ENCODE peak calls at places on chromosomes 13 and 19, in seven cellular contexts. B is tibial artery, N is ovary, V is uterus, O is neural progenitor cell, W is H1, K is lung. L is an unnamed sample.

GRCh38 chr13:114132419-114133121 is at the start of gene RASA3:
- DNase-seq in B (peak; percentile 89), N (peak; percentile 82), V (peak; percentile 81), O (peak; percentile 95), W (peak; percentile 88), K (peak; percentile 51), L (peak; percentile 49)

GRCh38 chr19:12730054-12730453 is 4.4 kb downstream of the TRIR start:
- DNase-seq in B (no peak), N (no peak), V (no peak), O (no peak), W (no peak), K (no peak), L (no peak)

GRCh38 chr13:27510082-27510481 is 59.7 kb upstream of the MTIF3 start:
- DNase-seq in B (no peak), N (no peak), V (no peak), O (no peak), W (no peak), K (no peak), L (no peak)

GRCh38 chr19:39623946-39624345 is 21.6 kb downstream of the LGALS13 start:
- DNase-seq in B (no peak), N (no peak), V (no peak), O (no peak), W (peak; percentile 51), K (no peak), L (no peak)

GRCh38 chr19:6828306-6828697 is 55.8 kb downstream of the VAV1 start:
- DNase-seq in B (peak; percentile 45), N (no peak), V (no peak), O (no peak), W (no peak), K (no peak), L (peak; percentile 92)

GRCh38 chr19:17942582-17943283 is 9.9 kb downstream of the CCDC124 start:
- DNase-seq in B (no peak), N (peak; percentile 60), V (no peak), O (no peak), W (peak; percentile 68), K (no peak), L (no peak)

GRCh38 chr19:47035127-47035494 is 13.3 kb downstream of the TMEM160 start:
- DNase-seq in B (no peak), N (no peak), V (no peak), O (peak; percentile 86), W (no peak), K (no peak), L (no peak)

GRCh38 chr13:110263906-110264305 is 43.1 kb downstream of the COL4A1 start:
- DNase-seq in B (no peak), N (peak; percentile 75), V (peak; percentile 79), O (peak; percentile 45), W (peak; percentile 44), K (no peak), L (no peak)

GRCh38 chr13:104641309-104641708 is 1575.1 kb upstream of the SLC10A2 start:
- DNase-seq in B (no peak), N (no peak), V (no peak), O (no peak), W (no peak), K (no peak), L (peak; percentile 39)

GRCh38 chr19:21604941-21605548 is 99.6 kb downstream of the ZNF429 start:
- DNase-seq in B (no peak), N (no peak), V (no peak), O (no peak), W (no peak), K (no peak), L (no peak)

GRCh38 chr13:41061914-41062837 is 867 bp downstream of the WBP4 start:
- DNase-seq in B (no peak), N (no peak), V (no peak), O (no peak), W (no peak), K (no peak), L (no peak)

GRCh38 chr19:46192990-46193650 is 36.4 kb upstream of the IGFL1 start:
- DNase-seq in B (no peak), N (no peak), V (no peak), O (no peak), W (no peak), K (no peak), L (peak; percentile 74)

GRCh38 chr19:14699641-14700040 is 9.8 kb downstream of the ZNF333 start:
- DNase-seq in B (no peak), N (no peak), V (no peak), O (no peak), W (no peak), K (no peak), L (no peak)

GRCh38 chr19:15315101-15315500 is 17.2 kb downstream of the BRD4 start:
- DNase-seq in B (peak; percentile 35), N (no peak), V (no peak), O (no peak), W (no peak), K (no peak), L (peak; percentile 81)

GRCh38 chr13:29925457-29925856 is 75.0 kb upstream of the UBL3 start:
- DNase-seq in B (peak; percentile 95), N (peak; percentile 23), V (peak; percentile 73), O (no peak), W (no peak), K (peak; percentile 91), L (peak; percentile 95)

GRCh38 chr19:2803486-2804155 is 16.0 kb upstream of the ZNF554 start:
- DNase-seq in B (no peak), N (no peak), V (no peak), O (no peak), W (no peak), K (no peak), L (no peak)

GRCh38 chr13:40315416-40316064 is 350.9 kb downstream of the FOXO1 start:
- DNase-seq in B (no peak), N (no peak), V (no peak), O (no peak), W (no peak), K (no peak), L (no peak)

GRCh38 chr13:23467048-23467931 is 33.8 kb upstream of the SACS start:
- DNase-seq in B (no peak), N (peak; percentile 20), V (no peak), O (peak; percentile 21), W (no peak), K (no peak), L (no peak)

GRCh38 chr13:80196756-80197155 is 144.2 kb downstream of the SPRY2 start:
- DNase-seq in B (no peak), N (no peak), V (no peak), O (no peak), W (no peak), K (no peak), L (no peak)

GRCh38 chr19:31874313-31874712 is 471.1 kb upstream of the ZNF507 start:
- DNase-seq in B (no peak), N (no peak), V (no peak), O (no peak), W (no peak), K (no peak), L (no peak)

GRCh38 chr13:49100637-49101570 is 119.2 kb upstream of the MLNR start:
- DNase-seq in B (no peak), N (no peak), V (no peak), O (no peak), W (no peak), K (no peak), L (no peak)

GRCh38 chr19:3357362-3357730 is 9.0 kb upstream of the NFIC start:
- DNase-seq in B (no peak), N (no peak), V (no peak), O (no peak), W (no peak), K (no peak), L (no peak)

GRCh38 chr19:16655727-16656126 is 4.2 kb downstream of the SMIM7 start:
- DNase-seq in B (no peak), N (no peak), V (no peak), O (no peak), W (no peak), K (no peak), L (no peak)

GRCh38 chr13:91158015-91158390 is 189.5 kb upstream of the MIR17HG start:
- DNase-seq in B (no peak), N (no peak), V (no peak), O (no peak), W (no peak), K (no peak), L (no peak)

GRCh38 chr19:54160182-54160811 is 776 bp upstream of the LENG1 start:
- DNase-seq in B (no peak), N (peak; percentile 57), V (no peak), O (peak; percentile 59), W (peak; percentile 58), K (no peak), L (no peak)

GRCh38 chr19:38429055-38429810 is 3.2 kb upstream of the RASGRP4 start:
- DNase-seq in B (no peak), N (no peak), V (no peak), O (no peak), W (no peak), K (no peak), L (no peak)

GRCh38 chr13:71320452-71320851 is 546.6 kb downstream of the DACH1 start:
- DNase-seq in B (no peak), N (no peak), V (no peak), O (peak; percentile 34), W (peak; percentile 51), K (no peak), L (no peak)

GRCh38 chr19:1097810-1098176 is 2.6 kb upstream of the POLR2E start:
- DNase-seq in B (no peak), N (no peak), V (no peak), O (no peak), W (no peak), K (no peak), L (no peak)
- H3K4me1 ChIP-seq in B (peaks cover 59% of the 10 kb centered on the region), N (peaks cover 23% of the 10 kb centered on the region), V (peaks cover 15% of the 10 kb centered on the region), O (peaks cover 4% of the 10 kb centered on the region), W (peaks cover 9% of the 10 kb centered on the region), K (peaks cover 20% of the 10 kb centered on the region), L (peaks cover 59% of the 10 kb centered on the region)

GRCh38 chr19:50851620-50852019 is 3.1 kb upstream of the KLK3 start:
- DNase-seq in B (no peak), N (no peak), V (no peak), O (no peak), W (no peak), K (no peak), L (no peak)
- H3K4me3 ChIP-seq in B (no peak overlapping the region), N (no peak overlapping the region), V (no peak overlapping the region), O (no peak overlapping the region), W (no peak overlapping the region), K (no peak overlapping the region), L (no peak overlapping the region)

DNA sequence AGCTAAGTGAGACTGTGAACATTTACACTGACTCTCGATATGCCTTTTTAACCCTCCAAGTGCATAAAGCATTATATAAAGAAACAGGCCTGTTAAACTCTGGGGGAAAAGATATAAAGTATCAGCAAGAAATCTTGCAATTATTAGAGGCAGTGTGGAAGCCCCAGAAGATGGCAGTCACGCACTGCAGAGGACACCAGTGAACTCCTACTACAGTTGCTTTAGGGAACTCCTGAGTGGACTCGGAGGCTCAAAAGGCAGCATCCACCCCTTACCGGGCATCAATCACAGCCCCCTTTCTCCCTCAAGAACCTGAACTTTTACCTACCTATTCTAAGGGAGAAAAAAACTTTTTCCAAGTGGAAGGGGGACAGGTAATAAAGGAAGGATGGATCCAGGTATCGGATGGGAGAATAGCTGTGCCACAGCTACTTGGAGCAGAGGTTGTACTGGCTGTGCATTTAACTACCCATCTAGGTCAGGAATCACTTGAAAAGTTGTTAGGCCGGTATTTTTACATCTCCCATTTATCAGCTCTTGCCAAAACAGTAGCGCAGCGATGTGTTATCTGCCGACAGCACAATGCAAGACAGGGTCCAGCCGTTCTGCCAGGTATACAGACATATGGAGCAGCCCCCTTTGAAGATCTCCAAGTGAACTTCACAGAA is 80.1 kb downstream of the ZNF486 start:
- DNase-seq in B (no peak), N (peak; percentile 66), V (peak; percentile 48), O (peak; percentile 63), W (peak; percentile 72), K (peak; percentile 53), L (no peak)
- H3K4me1 ChIP-seq in B (no peaks in the 10 kb centered on the region), N (no peaks in the 10 kb centered on the region), V (no peaks in the 10 kb centered on the region), O (peaks cover 10% of the 10 kb centered on the region), W (peaks cover 7% of the 10 kb centered on the region), K (peaks cover 2% of the 10 kb centered on the region), L (no peaks in the 10 kb centered on the region)

GRCh38 chr13:112735791-112736190 is 46.0 kb downstream of the ATP11A start:
- DNase-seq in B (no peak), N (no peak), V (no peak), O (no peak), W (no peak), K (no peak), L (no peak)
- H3K4me3 ChIP-seq in B (no peak overlapping the region), N (no peak overlapping the region), V (no peak overlapping the region), O (no peak overlapping the region), W (peak overlapping the region; percentile 8), K (no peak overlapping the region), L (no peak overlapping the region)